ENCODE peak calls at places on chromosomes 11 and 22, in six cellular contexts. One of them, this sample, is unnamed. For H3K4me1, the result is how much of the 10 kb centered on the place peaks cover.

GRCh38 chr22:19287076-19287724 is 4.3 kb downstream of the CLTCL1 start:
- DNase-seq in GM12878: no peak
- DNase-seq in CD8-positive, alpha-beta T cell: no peak
- DNase-seq in thoracic aorta: no peak
- DNase-seq in fibroblast of lung: peak
- DNase-seq in endothelial cell of umbilical vein: no peak
- DNase-seq in this sample: no peak

GRCh38 chr22:42879371-42880021 is 22.4 kb upstream of the ARFGAP3 start:
- DNase-seq in GM12878: no peak
- DNase-seq in CD8-positive, alpha-beta T cell: no peak
- DNase-seq in thoracic aorta: no peak
- DNase-seq in fibroblast of lung: no peak
- DNase-seq in endothelial cell of umbilical vein: no peak
- DNase-seq in this sample: no peak

GRCh38 chr11:130178441-130178971 is 18.9 kb downstream of the ST14 start:
- DNase-seq in GM12878: no peak
- DNase-seq in CD8-positive, alpha-beta T cell: no peak
- DNase-seq in thoracic aorta: no peak
- DNase-seq in fibroblast of lung: no peak
- DNase-seq in endothelial cell of umbilical vein: no peak
- DNase-seq in this sample: no peak

GRCh38 chr11:119370486-119371046 is 10.9 kb downstream of the USP2 start:
- DNase-seq in GM12878: no peak
- DNase-seq in CD8-positive, alpha-beta T cell: no peak
- DNase-seq in thoracic aorta: no peak
- DNase-seq in fibroblast of lung: no peak
- DNase-seq in endothelial cell of umbilical vein: no peak
- DNase-seq in this sample: no peak

GRCh38 chr22:20807315-20807752 is 33.4 kb downstream of the SERPIND1 start:
- DNase-seq in GM12878: no peak
- DNase-seq in CD8-positive, alpha-beta T cell: no peak
- DNase-seq in thoracic aorta: no peak
- DNase-seq in fibroblast of lung: peak
- DNase-seq in endothelial cell of umbilical vein: no peak
- DNase-seq in this sample: no peak

GRCh38 chr11:70036971-70037882 is 40.9 kb upstream of the ANO1 start:
- DNase-seq in GM12878: no peak
- DNase-seq in CD8-positive, alpha-beta T cell: no peak
- DNase-seq in thoracic aorta: no peak
- DNase-seq in fibroblast of lung: no peak
- DNase-seq in endothelial cell of umbilical vein: no peak
- DNase-seq in this sample: no peak

GRCh38 chr22:28075260-28075981 is 156.4 kb upstream of the PITPNB start:
- DNase-seq in GM12878: no peak
- DNase-seq in CD8-positive, alpha-beta T cell: no peak
- DNase-seq in thoracic aorta: no peak
- DNase-seq in fibroblast of lung: peak
- DNase-seq in endothelial cell of umbilical vein: peak
- DNase-seq in this sample: no peak

GRCh38 chr11:78420255-78420764 is 2.7 kb upstream of the GAB2 start:
- DNase-seq in GM12878: no peak
- DNase-seq in CD8-positive, alpha-beta T cell: peak
- DNase-seq in thoracic aorta: no peak
- DNase-seq in fibroblast of lung: peak
- DNase-seq in endothelial cell of umbilical vein: peak
- DNase-seq in this sample: peak

GRCh38 chr22:26174280-26174679 is 5.0 kb downstream of the SEZ6L start:
- DNase-seq in GM12878: no peak
- DNase-seq in CD8-positive, alpha-beta T cell: no peak
- DNase-seq in thoracic aorta: no peak
- DNase-seq in fibroblast of lung: no peak
- DNase-seq in endothelial cell of umbilical vein: no peak
- DNase-seq in this sample: no peak

GRCh38 chr11:17986007-17986710 is 26.7 kb downstream of the SERGEF start:
- DNase-seq in GM12878: no peak
- DNase-seq in CD8-positive, alpha-beta T cell: no peak
- DNase-seq in thoracic aorta: no peak
- DNase-seq in fibroblast of lung: peak
- DNase-seq in endothelial cell of umbilical vein: no peak
- DNase-seq in this sample: no peak

GRCh38 chr11:66113132-66113856 is 43.2 kb downstream of the PACS1 start:
- DNase-seq in GM12878: no peak
- DNase-seq in CD8-positive, alpha-beta T cell: no peak
- DNase-seq in thoracic aorta: no peak
- DNase-seq in fibroblast of lung: peak
- DNase-seq in endothelial cell of umbilical vein: peak
- DNase-seq in this sample: peak

GRCh38 chr22:35915477-35916013 is 113.1 kb downstream of the RBFOX2 start:
- DNase-seq in GM12878: no peak
- DNase-seq in CD8-positive, alpha-beta T cell: no peak
- DNase-seq in thoracic aorta: no peak
- DNase-seq in fibroblast of lung: peak
- DNase-seq in endothelial cell of umbilical vein: peak
- DNase-seq in this sample: no peak
- H3K4me1 ChIP-seq in GM12878: under half
- H3K4me1 ChIP-seq in CD8-positive, alpha-beta T cell: under half
- H3K4me1 ChIP-seq in thoracic aorta: half or more
- H3K4me1 ChIP-seq in fibroblast of lung: under half
- H3K4me1 ChIP-seq in endothelial cell of umbilical vein: under half
- H3K4me1 ChIP-seq in this sample: under half

DNA sequence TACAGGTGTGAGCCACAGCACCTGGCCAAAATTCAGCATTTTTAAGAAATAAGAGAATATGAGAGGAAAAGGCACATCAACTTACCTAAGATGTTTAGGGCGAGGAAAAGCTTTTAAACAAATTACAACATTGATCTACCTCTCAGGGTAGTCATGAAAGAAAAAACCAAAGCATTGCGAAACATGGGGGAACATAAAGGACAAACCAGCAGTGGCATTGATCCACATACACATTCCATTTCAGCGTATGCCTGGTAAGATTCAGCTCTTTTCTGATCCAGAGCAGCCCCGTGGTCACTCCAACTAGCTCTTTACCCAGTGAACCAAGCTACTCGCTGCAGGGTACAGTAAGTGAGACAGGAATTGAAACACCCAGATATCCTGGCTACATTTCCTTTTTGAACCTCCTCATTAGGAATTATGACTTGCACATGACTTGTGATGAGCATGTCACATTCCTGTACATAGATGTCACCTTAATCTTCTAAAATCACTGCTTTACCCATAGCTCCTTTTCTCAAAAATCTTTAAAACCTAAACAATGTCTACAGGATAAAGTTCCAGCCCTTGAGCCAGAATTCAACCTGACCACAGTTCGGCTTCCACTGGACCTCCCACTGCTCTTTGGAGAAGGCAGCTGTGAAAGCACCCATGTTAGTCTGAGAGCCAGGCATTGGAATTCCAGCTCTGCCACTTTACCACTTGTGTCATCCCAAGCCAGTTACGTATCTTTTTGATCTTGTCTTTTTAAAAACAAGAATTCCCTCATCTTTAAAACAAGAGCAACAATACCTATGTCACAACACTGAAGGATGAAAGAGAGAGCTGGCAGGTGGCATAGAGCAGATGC is 42.9 kb upstream of the AKIP1 start:
- DNase-seq in GM12878: no peak
- DNase-seq in CD8-positive, alpha-beta T cell: no peak
- DNase-seq in thoracic aorta: no peak
- DNase-seq in fibroblast of lung: peak
- DNase-seq in endothelial cell of umbilical vein: no peak
- DNase-seq in this sample: no peak
- H3K27ac ChIP-seq in GM12878: no peak
- H3K27ac ChIP-seq in CD8-positive, alpha-beta T cell: no peak
- H3K27ac ChIP-seq in thoracic aorta: no peak
- H3K27ac ChIP-seq in fibroblast of lung: peak
- H3K27ac ChIP-seq in endothelial cell of umbilical vein: no peak
- H3K27ac ChIP-seq in this sample: no peak

GRCh38 chr22:37566903-37567798 is 6.9 kb downstream of the CDC42EP1 start:
- DNase-seq in GM12878: peak
- DNase-seq in CD8-positive, alpha-beta T cell: peak
- DNase-seq in thoracic aorta: no peak
- DNase-seq in fibroblast of lung: peak
- DNase-seq in endothelial cell of umbilical vein: peak
- DNase-seq in this sample: peak
- H3K4me1 ChIP-seq in GM12878: under half
- H3K4me1 ChIP-seq in CD8-positive, alpha-beta T cell: under half
- H3K4me1 ChIP-seq in thoracic aorta: half or more
- H3K4me1 ChIP-seq in fibroblast of lung: under half
- H3K4me1 ChIP-seq in endothelial cell of umbilical vein: under half
- H3K4me1 ChIP-seq in this sample: under half

GRCh38 chr22:39995346-39996252 is 845 bp downstream of the FAM83F start:
- DNase-seq in GM12878: no peak
- DNase-seq in CD8-positive, alpha-beta T cell: no peak
- DNase-seq in thoracic aorta: no peak
- DNase-seq in fibroblast of lung: no peak
- DNase-seq in endothelial cell of umbilical vein: no peak
- DNase-seq in this sample: no peak

GRCh38 chr22:39996732-39997131 is 2.0 kb downstream of the FAM83F start:
- DNase-seq in GM12878: no peak
- DNase-seq in CD8-positive, alpha-beta T cell: no peak
- DNase-seq in thoracic aorta: no peak
- DNase-seq in fibroblast of lung: no peak
- DNase-seq in endothelial cell of umbilical vein: peak
- DNase-seq in this sample: no peak

GRCh38 chr22:39999144-39999757 is 4.5 kb downstream of the FAM83F start:
- DNase-seq in GM12878: no peak
- DNase-seq in CD8-positive, alpha-beta T cell: no peak
- DNase-seq in thoracic aorta: no peak
- DNase-seq in fibroblast of lung: peak
- DNase-seq in endothelial cell of umbilical vein: no peak
- DNase-seq in this sample: no peak

GRCh38 chr22:39997939-39998726 is 3.4 kb downstream of the FAM83F start:
- DNase-seq in GM12878: no peak
- DNase-seq in CD8-positive, alpha-beta T cell: no peak
- DNase-seq in thoracic aorta: no peak
- DNase-seq in fibroblast of lung: no peak
- DNase-seq in endothelial cell of umbilical vein: peak
- DNase-seq in this sample: no peak

DNA sequence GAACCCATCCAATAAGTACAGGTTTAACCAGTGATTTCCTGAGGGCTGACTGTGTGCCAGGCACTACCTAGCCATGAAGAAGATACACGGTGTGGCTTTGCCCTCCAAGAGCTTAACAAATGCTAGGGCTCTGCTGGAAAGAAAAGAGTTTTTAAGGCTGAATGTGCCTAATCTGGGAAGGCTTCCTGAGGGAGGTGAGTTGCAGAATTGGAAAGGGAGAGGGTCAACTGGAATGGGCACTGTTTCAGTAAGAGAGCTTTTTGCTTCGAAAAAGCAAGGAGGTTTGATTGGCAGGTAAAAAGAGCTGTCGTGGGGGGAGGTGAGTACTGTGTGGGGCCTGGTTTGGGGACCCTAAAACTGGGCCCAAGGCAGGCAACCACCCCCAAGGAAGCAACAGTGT is 2.7 kb downstream of the FAM83F start:
- DNase-seq in GM12878: no peak
- DNase-seq in CD8-positive, alpha-beta T cell: no peak
- DNase-seq in thoracic aorta: no peak
- DNase-seq in fibroblast of lung: no peak
- DNase-seq in endothelial cell of umbilical vein: no peak
- DNase-seq in this sample: no peak
- H3K27ac ChIP-seq in GM12878: no peak
- H3K27ac ChIP-seq in CD8-positive, alpha-beta T cell: no peak
- H3K27ac ChIP-seq in thoracic aorta: no peak
- H3K27ac ChIP-seq in fibroblast of lung: no peak
- H3K27ac ChIP-seq in endothelial cell of umbilical vein: no peak
- H3K27ac ChIP-seq in this sample: no peak

This sample was measured in naive thymus-derived CD4-positive, alpha-beta T cell.